ENCODE peak calls at places on chromosomes 11 and 22, in four cellular contexts. D, Q, K and T are unnamed samples.

GRCh38 chr11:61919841-61920631 is 2.7 kb upstream of the RAB3IL1 start:
- DNase-seq in D (no peak), Q (no peak), K (no peak), T (no peak)

GRCh38 chr11:26806209-26806608 is 84.3 kb upstream of the SLC5A12 start:
- DNase-seq in D (peak; percentile 78), Q (no peak), K (no peak), T (no peak)

GRCh38 chr11:117188620-117189081 is 10.1 kb downstream of the SIDT2 start:
- DNase-seq in D (no peak), Q (no peak), K (no peak), T (no peak)

GRCh38 chr22:45740236-45740635 is 68.6 kb downstream of the ATXN10 start:
- DNase-seq in D (peak; percentile 25), Q (no peak), K (no peak), T (no peak)

GRCh38 chr11:42299780-42300179 is 840.3 kb upstream of the LRRC4C start:
- DNase-seq in D (no peak), Q (no peak), K (no peak), T (no peak)

GRCh38 chr22:29030016-29030617 is 31.5 kb downstream of the C22orf31 start:
- DNase-seq in D (peak; percentile 53), Q (no peak), K (peak; percentile 50), T (no peak)

GRCh38 chr11:21289686-21290085 is 620.3 kb downstream of the NELL1 start:
- DNase-seq in D (no peak), Q (no peak), K (no peak), T (no peak)

GRCh38 chr22:45227645-45228400 is 12.9 kb downstream of the KIAA0930 start:
- DNase-seq in D (no peak), Q (no peak), K (no peak), T (no peak)

GRCh38 chr11:117620659-117621058 is 176.4 kb downstream of the DSCAML1 start:
- DNase-seq in D (no peak), Q (no peak), K (no peak), T (no peak)

GRCh38 chr11:32033067-32033466 is 57.8 kb upstream of the RCN1 start:
- DNase-seq in D (peak; percentile 18), Q (no peak), K (no peak), T (no peak)

GRCh38 chr11:32032478-32032877 is 58.4 kb upstream of the RCN1 start:
- DNase-seq in D (peak; percentile 73), Q (no peak), K (no peak), T (no peak)

GRCh38 chr11:32034149-32034548 is 56.7 kb upstream of the RCN1 start:
- DNase-seq in D (peak; percentile 97), Q (no peak), K (no peak), T (no peak)

GRCh38 chr11:32033491-32033890 is 57.4 kb upstream of the RCN1 start:
- DNase-seq in D (peak; percentile 36), Q (no peak), K (no peak), T (no peak)

DNA sequence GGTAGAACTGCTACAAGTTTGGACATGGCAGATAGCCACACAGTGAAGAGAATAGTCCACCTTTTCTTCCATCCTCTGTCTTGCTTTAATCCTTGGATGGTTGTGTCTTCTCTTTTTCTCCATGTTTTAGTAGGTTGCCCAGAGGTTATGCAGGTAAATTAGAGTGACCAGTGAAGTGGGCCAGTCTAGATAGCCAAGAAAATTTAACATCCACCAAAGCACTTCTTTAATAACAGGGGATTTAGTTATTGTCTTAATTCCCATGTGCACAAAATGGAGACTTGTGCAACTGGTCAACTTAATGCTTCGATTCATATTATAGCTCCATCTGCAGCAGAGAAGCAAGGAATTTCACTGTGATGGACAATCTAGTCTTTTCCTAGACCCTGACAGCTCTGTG is 58.8 kb upstream of the RCN1 start:
- DNase-seq in D (no peak), Q (no peak), K (no peak), T (no peak)
- TF ChIP-seq EZH2 in D (no peak), Q (no peak), K (no peak), T (no peak)

GRCh38 chr11:8266246-8267241 is 2.9 kb upstream of the LMO1 start:
- DNase-seq in D (no peak), Q (no peak), K (no peak), T (no peak)

GRCh38 chr11:8269636-8270035 is 6.0 kb upstream of the LMO1 start:
- DNase-seq in D (no peak), Q (no peak), K (no peak), T (no peak)

GRCh38 chr11:8267280-8267679 is 3.6 kb upstream of the LMO1 start:
- DNase-seq in D (no peak), Q (no peak), K (no peak), T (no peak)

GRCh38 chr11:8268530-8269461 is 5.1 kb upstream of the LMO1 start:
- DNase-seq in D (peak; percentile 48), Q (no peak), K (no peak), T (no peak)

DNA sequence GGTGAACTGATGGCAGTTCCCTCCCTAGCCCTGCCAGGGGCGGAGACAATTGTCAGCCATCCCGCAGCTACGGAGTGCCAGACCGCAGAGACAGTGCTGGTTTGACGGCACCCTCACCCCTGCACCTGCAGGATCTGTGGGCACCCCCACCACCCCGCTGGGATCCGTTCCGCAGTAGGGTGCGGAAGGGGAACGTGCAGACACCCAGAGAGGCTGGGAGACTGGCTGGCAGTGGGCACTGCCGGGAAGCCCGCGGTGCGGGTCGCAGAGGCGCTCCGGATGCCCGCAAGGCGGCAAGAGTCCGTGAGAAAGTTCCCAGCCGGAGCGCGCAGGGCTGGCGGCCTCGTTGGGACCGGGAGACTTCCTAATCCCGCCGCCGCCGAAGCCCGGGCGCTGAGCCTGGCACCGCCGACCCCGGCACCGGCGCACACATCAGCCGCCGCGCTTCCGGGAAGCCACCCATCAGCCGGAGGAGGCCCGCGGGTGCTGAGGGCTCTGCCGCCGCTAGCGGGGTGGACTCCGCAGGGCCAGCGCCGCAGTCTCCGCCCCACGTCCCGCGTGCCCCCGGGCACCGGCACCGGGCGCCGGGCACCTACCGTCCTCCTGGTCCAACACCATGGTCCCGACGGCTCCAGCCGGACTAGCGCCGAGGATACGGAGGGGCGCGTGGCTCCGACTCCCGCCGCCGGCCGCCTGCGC is 4.3 kb upstream of the LMO1 start:
- DNase-seq in D (peak; percentile 35), Q (no peak), K (no peak), T (no peak)
- TF ChIP-seq EZH2 in D (peak; percentile 13), Q (peak; percentile 89), K (no peak), T (peak; percentile 53)

DNA sequence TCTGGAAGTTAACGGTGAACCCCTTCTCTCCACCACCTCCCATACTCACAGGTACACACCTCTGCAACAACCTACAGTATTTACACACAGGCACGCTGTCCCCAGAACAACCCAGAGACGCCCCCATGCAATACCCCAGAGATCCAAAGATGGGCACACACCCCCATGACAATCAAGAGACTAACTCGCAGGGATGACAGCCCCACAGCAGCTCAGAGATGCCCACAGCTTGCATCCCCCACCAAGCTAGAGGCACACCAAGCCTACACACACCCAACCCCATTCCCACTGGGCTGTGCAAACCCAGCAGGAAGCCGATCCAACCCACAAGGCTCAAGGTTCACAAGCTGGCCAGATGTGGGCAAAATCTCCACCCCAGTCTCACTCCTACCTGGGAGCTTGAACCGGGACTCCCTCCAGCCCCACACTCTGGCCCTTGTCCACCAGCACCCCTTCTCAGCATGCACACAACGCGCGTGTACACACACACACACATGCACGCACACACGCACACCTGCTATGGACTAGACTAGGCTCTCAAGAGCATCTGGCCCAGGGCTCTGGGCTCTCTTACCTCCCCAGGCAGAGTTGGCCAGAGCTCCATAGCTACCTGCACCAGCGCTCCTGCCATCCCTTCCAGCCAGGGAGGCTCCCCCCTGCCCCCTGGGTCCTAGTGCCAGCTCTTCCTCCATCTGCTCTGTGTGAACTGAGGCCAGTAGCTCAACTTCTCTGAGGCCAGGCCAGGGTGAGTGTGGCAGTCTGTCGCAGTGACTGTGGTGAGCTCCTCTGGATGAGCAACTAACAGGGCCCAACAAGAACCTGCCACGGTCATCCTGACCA is 11.5 kb downstream of the STARD10 start:
- DNase-seq in D (no peak), Q (no peak), K (no peak), T (no peak)
- TF ChIP-seq EZH2 in D (no peak), Q (no peak), K (no peak), T (no peak)

GRCh38 chr11:43581370-43582023 is 99.0 kb upstream of the HSD17B12 start:
- DNase-seq in D (no peak), Q (no peak), K (no peak), T (no peak)
- TF ChIP-seq EZH2 in D (peak; percentile 95), Q (peak; percentile 87), K (no peak), T (peak; percentile 46)

GRCh38 chr11:29029452-29029851 is 921.3 kb downstream of the METTL15 start:
- DNase-seq in D (peak; percentile 27), Q (no peak), K (no peak), T (no peak)
- TF ChIP-seq EZH2 in D (no peak), Q (no peak), K (no peak), T (no peak)